ENCODE peak calls at places on chromosomes 4 and X, in nine cellular contexts. J is heart right ventricle; G is K562; E is stomach; A is CD4-positive, CD25-positive, alpha-beta regulatory T cell; F is CD8-positive, alpha-beta memory T cell; Z is naive thymus-derived CD4-positive, alpha-beta T cell; B is tibial nerve; H is Karpas-422. P is an unnamed sample. For H3K9me3, the result is how much of the 10 kb centered on the place peaks cover.

GRCh38 chr4:85968945-85969830 is 390.7 kb downstream of the MAPK10 start:
- DNase-seq in E (no peak), F (no peak), Z (no peak), B (no peak), H (peak), A (peak), J (no peak), G (no peak), P (no peak)

GRCh38 chrX:55908685-55909212 is 191.2 kb downstream of the RRAGB start:
- DNase-seq in Z (peak), B (no peak), E (no peak), J (peak), A (peak), F (peak), H (no peak), G (no peak), P (no peak)

GRCh38 chrX:153564047-153564606 is 34.8 kb downstream of the CCNQ start:
- DNase-seq in B (no peak), Z (no peak), G (peak), J (peak), H (no peak), F (no peak), A (no peak), E (no peak), P (no peak)

GRCh38 chr4:167897116-167897515 is 195.2 kb upstream of the ANXA10 start:
- DNase-seq in B (no peak), J (no peak), Z (no peak), F (no peak), H (no peak), E (no peak), G (no peak), A (no peak), P (no peak)

GRCh38 chr4:154743683-154744340 is at the start of gene LRAT:
- DNase-seq in B (no peak), H (no peak), G (peak), Z (peak), A (peak), F (no peak), E (peak), J (no peak), P (no peak)

GRCh38 chr4:120815361-120815760 is 107.2 kb downstream of the PRDM5 start:
- DNase-seq in J (no peak), H (no peak), G (no peak), E (no peak), A (no peak), Z (no peak), B (no peak), F (no peak), P (no peak)

GRCh38 chrX:460823-461640 is 74.3 kb upstream of the PPP2R3B start:
- DNase-seq in A (no peak), Z (no peak), F (no peak), E (no peak), J (no peak), G (no peak), H (no peak), B (no peak), P (no peak)

GRCh38 chrX:23885803-23886202 is 21.9 kb downstream of the APOO start:
- DNase-seq in J (no peak), E (no peak), B (no peak), F (no peak), H (no peak), A (no peak), G (no peak), Z (no peak), P (no peak)

GRCh38 chr4:119627267-119628190 is 1.1 kb downstream of the PDE5A start:
- DNase-seq in G (peak), H (peak), B (peak), J (peak), Z (peak), A (peak), F (peak), E (peak), P (peak)

GRCh38 chrX:18638397-18638796 is 33.5 kb downstream of the RS1 start:
- DNase-seq in A (no peak), E (no peak), Z (no peak), G (no peak), B (no peak), H (no peak), F (no peak), J (no peak), P (no peak)
- H3K9me3 ChIP-seq in A (under half), E (under half), Z (under half), G (under half), B (under half), H (under half), F (under half), J (under half), P (under half)

DNA sequence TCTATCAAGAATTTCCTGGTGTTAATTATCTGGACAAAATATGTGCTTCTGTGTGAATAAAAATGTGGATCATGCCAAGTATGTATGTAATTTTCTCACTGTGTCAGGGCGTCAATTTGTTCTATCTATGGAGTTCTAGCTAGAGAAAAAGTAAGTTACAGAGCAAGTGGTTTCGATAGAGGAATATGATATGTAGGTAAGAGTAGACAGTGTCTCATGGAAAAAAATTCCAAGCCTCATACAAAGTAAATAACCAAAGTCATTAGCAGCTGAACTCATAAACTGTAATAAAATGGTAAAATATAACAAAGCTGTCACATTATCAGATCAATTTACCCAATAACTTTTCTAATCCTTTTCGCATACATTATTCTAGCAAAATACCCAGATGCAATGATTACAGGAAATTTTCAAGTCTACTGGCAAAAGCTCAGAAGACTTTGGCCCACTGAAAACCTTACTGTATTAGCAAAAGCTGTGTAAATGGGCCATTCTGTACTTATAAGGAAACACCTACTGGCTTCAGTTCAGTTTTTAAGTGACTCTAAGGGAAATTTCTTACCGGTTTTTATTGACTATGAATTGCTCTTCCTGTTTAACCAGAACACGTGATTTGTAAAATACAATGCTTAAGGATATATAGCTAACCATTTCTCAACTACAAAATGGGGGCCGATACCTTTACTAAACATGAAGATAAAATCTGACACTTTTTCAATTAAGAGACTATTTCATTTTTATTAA is 121.0 kb upstream of the ARSJ start:
- DNase-seq in B (no peak), J (no peak), A (no peak), F (no peak), E (no peak), H (no peak), Z (no peak), G (no peak), P (no peak)
- H3K27ac ChIP-seq in B (no peak), J (no peak), A (no peak), F (no peak), E (no peak), H (no peak), Z (no peak), G (no peak), P (no peak)

GRCh38 chr4:173516621-173517612 is 13.1 kb downstream of the HAND2 start:
- DNase-seq in B (no peak), E (no peak), F (no peak), Z (no peak), G (no peak), J (no peak), H (no peak), A (no peak), P (no peak)
- H3K9me3 ChIP-seq in B (under half), E (under half), F (under half), Z (under half), G (under half), J (under half), H (under half), A (under half), P (under half)

GRCh38 chr4:1685604-1686150 is 1.6 kb upstream of the FAM53A start:
- DNase-seq in Z (no peak), J (no peak), E (no peak), B (no peak), H (no peak), F (no peak), G (no peak), A (no peak), P (no peak)

GRCh38 chr4:1683371-1683902 is 676 bp downstream of the FAM53A start:
- DNase-seq in A (peak), E (no peak), Z (peak), B (peak), J (peak), G (no peak), F (no peak), H (no peak), P (no peak)

GRCh38 chr4:1682860-1683259 is 1.3 kb downstream of the FAM53A start:
- DNase-seq in F (no peak), Z (no peak), A (no peak), H (no peak), G (no peak), E (no peak), B (no peak), J (no peak), P (no peak)

GRCh38 chr4:1684756-1685603 is 867 bp upstream of the FAM53A start:
- DNase-seq in A (no peak), Z (no peak), F (no peak), J (no peak), B (no peak), H (no peak), E (no peak), G (no peak), P (peak)

GRCh38 chr4:1683903-1684755 is at the start of gene FAM53A:
- DNase-seq in H (peak), B (peak), F (peak), A (peak), J (peak), Z (peak), E (peak), G (peak), P (peak)
- H3K27ac ChIP-seq in H (no peak), B (peak), F (peak), A (peak), J (peak), Z (peak), E (peak), G (peak), P (peak)

GRCh38 chr4:49217492-49217891 is 231.4 kb downstream of the CWH43 start:
- DNase-seq in Z (no peak), F (no peak), G (peak), B (no peak), H (no peak), J (no peak), E (no peak), A (no peak), P (no peak)

DNA sequence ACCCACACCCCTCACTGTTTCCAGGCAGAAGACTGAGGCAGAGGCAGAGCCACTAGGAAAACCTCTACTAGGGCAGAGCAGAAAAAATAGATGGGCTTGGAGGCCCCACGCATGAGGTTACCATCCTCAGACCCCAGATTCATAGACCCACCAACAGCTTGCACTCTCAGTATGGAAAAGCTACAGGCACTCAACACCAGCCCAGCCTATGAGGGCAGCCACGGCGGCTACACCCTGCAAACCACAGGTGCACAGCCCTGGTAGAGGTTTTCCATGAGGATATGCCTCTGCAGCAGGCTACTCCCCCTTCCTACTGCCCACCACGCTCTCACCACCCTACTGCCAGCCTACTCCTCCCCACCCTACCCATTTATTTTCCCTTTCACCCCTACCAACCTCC is 235.1 kb downstream of the CWH43 start:
- DNase-seq in B (no peak), H (no peak), G (no peak), F (no peak), Z (no peak), A (no peak), E (no peak), J (no peak), P (no peak)
- H3K9me3 ChIP-seq in B (under half), H (under half), G (under half), F (under half), Z (under half), A (under half), E (under half), J (under half), P (under half)

GRCh38 chr4:10093801-10094552 is 22.6 kb downstream of the WDR1 start:
- DNase-seq in H (no peak), G (no peak), A (no peak), E (no peak), F (peak), Z (no peak), B (no peak), J (peak), P (no peak)
- H3K27ac ChIP-seq in H (no peak), G (no peak), A (peak), E (peak), F (no peak), Z (peak), B (peak), J (peak), P (peak)

GRCh38 chrX:120332394-120332793 is 21.1 kb upstream of the TMEM255A start:
- DNase-seq in J (no peak), F (no peak), Z (no peak), G (no peak), A (no peak), E (no peak), H (no peak), B (no peak), P (no peak)

GRCh38 chrX:120334603-120335002 is 23.3 kb upstream of the TMEM255A start:
- DNase-seq in G (peak), E (no peak), B (no peak), H (no peak), A (no peak), F (no peak), J (no peak), Z (no peak), P (no peak)

GRCh38 chrX:120334137-120334536 is 22.9 kb upstream of the TMEM255A start:
- DNase-seq in J (no peak), E (no peak), F (no peak), H (no peak), B (no peak), Z (no peak), G (no peak), A (peak), P (no peak)

GRCh38 chrX:120336899-120337298 is 25.0 kb upstream of the ATP1B4 start:
- DNase-seq in B (no peak), H (no peak), E (no peak), J (no peak), F (no peak), G (no peak), Z (no peak), A (no peak), P (no peak)
- H3K9me3 ChIP-seq in B (under half), H (under half), E (under half), J (under half), F (under half), G (under half), Z (under half), A (under half), P (under half)

GRCh38 chrX:17500145-17500579 is 125.2 kb downstream of the NHS start:
- DNase-seq in Z (no peak), J (no peak), B (no peak), A (no peak), G (no peak), F (no peak), E (peak), H (no peak), P (no peak)
- H3K27ac ChIP-seq in Z (no peak), J (no peak), B (no peak), A (no peak), G (no peak), F (no peak), E (peak), H (no peak), P (no peak)

GRCh38 chr4:8742546-8742945 is 129.1 kb downstream of the HMX1 start:
- DNase-seq in J (no peak), F (no peak), G (no peak), E (no peak), B (no peak), Z (no peak), H (no peak), A (no peak), P (no peak)
- H3K9me3 ChIP-seq in J (under half), F (under half), G (under half), E (under half), B (under half), Z (under half), H (under half), A (under half), P (under half)

P was measured in suprapubic skin.